ENCODE peak calls at places on chromosomes 4 and X, in five cellular contexts. One of them, this sample, is unnamed.

GRCh38 chrX:94123062-94123461 is 449.1 kb downstream of the FAM133A start:
- DNase-seq in neural crest cell: no peak
- DNase-seq in HCT116: no peak
- DNase-seq in tibial nerve: no peak
- DNase-seq in fibroblast of mammary gland: no peak
- DNase-seq in this sample: no peak

GRCh38 chrX:141467442-141467841 is 117.1 kb downstream of the SPANXA1 start:
- DNase-seq in fibroblast of mammary gland: peak; percentile 6
- DNase-seq in HCT116: no peak
- DNase-seq in tibial nerve: no peak
- DNase-seq in neural crest cell: no peak
- DNase-seq in this sample: no peak

GRCh38 chr4:103171006-103171405 is 27.1 kb downstream of the CENPE start:
- DNase-seq in neural crest cell: no peak
- DNase-seq in HCT116: no peak
- DNase-seq in fibroblast of mammary gland: no peak
- DNase-seq in tibial nerve: no peak
- DNase-seq in this sample: no peak

GRCh38 chrX:40100141-40100536 is 2.4 kb upstream of the BCOR start:
- DNase-seq in HCT116: no peak
- DNase-seq in fibroblast of mammary gland: no peak
- DNase-seq in tibial nerve: no peak
- DNase-seq in neural crest cell: no peak
- DNase-seq in this sample: no peak

GRCh38 chr4:183082053-183082452 is 17.0 kb upstream of the WWC2 start:
- DNase-seq in neural crest cell: no peak
- DNase-seq in HCT116: no peak
- DNase-seq in fibroblast of mammary gland: no peak
- DNase-seq in tibial nerve: no peak
- DNase-seq in this sample: no peak

GRCh38 chr4:165058676-165059075 is 5.0 kb downstream of the TRIM75 start:
- DNase-seq in neural crest cell: no peak
- DNase-seq in HCT116: no peak
- DNase-seq in tibial nerve: no peak
- DNase-seq in fibroblast of mammary gland: no peak
- DNase-seq in this sample: no peak

GRCh38 chr4:1683371-1683902 is 676 bp downstream of the FAM53A start:
- DNase-seq in neural crest cell: no peak
- DNase-seq in HCT116: no peak
- DNase-seq in tibial nerve: peak; percentile 14
- DNase-seq in fibroblast of mammary gland: peak; percentile 90
- DNase-seq in this sample: no peak

GRCh38 chr4:147678121-147678520 is 5.8 kb downstream of the PRMT9 start:
- DNase-seq in HCT116: no peak
- DNase-seq in neural crest cell: no peak
- DNase-seq in tibial nerve: no peak
- DNase-seq in fibroblast of mammary gland: no peak
- DNase-seq in this sample: no peak

GRCh38 chr4:727576-727975 is 21.9 kb downstream of the PCGF3 start:
- DNase-seq in tibial nerve: no peak
- DNase-seq in fibroblast of mammary gland: no peak
- DNase-seq in neural crest cell: no peak
- DNase-seq in HCT116: no peak
- DNase-seq in this sample: no peak

GRCh38 chr4:8376361-8377102 is 64.0 kb downstream of the ACOX3 start:
- DNase-seq in HCT116: no peak
- DNase-seq in neural crest cell: no peak
- DNase-seq in fibroblast of mammary gland: no peak
- DNase-seq in tibial nerve: no peak
- DNase-seq in this sample: no peak

GRCh38 chrX:18574591-18574990 is 97.3 kb downstream of the RS1 start:
- DNase-seq in fibroblast of mammary gland: peak; percentile 74
- DNase-seq in tibial nerve: peak; percentile 20
- DNase-seq in neural crest cell: no peak
- DNase-seq in HCT116: no peak
- DNase-seq in this sample: no peak

GRCh38 chr4:18318682-18319410 is 297.3 kb upstream of the LCORL start:
- DNase-seq in fibroblast of mammary gland: peak; percentile 2
- DNase-seq in HCT116: no peak
- DNase-seq in neural crest cell: no peak
- DNase-seq in tibial nerve: no peak
- DNase-seq in this sample: no peak

GRCh38 chrX:107542500-107542899 is 85.8 kb upstream of the PRPS1 start:
- DNase-seq in fibroblast of mammary gland: peak; percentile 18
- DNase-seq in tibial nerve: no peak
- DNase-seq in HCT116: peak; percentile 8
- DNase-seq in neural crest cell: peak; percentile 2
- DNase-seq in this sample: no peak

GRCh38 chrX:147902270-147902669 is 9.4 kb upstream of the FMR1 start:
- DNase-seq in tibial nerve: no peak
- DNase-seq in fibroblast of mammary gland: no peak
- DNase-seq in HCT116: no peak
- DNase-seq in neural crest cell: no peak
- DNase-seq in this sample: no peak

GRCh38 chr4:4875147-4875546 is 15.7 kb downstream of the MSX1 start:
- DNase-seq in tibial nerve: no peak
- DNase-seq in neural crest cell: no peak
- DNase-seq in HCT116: no peak
- DNase-seq in fibroblast of mammary gland: no peak
- DNase-seq in this sample: no peak

GRCh38 chr4:168451744-168452394 is 28.4 kb downstream of the DDX60L start:
- DNase-seq in HCT116: peak; percentile 68
- DNase-seq in tibial nerve: no peak
- DNase-seq in fibroblast of mammary gland: peak; percentile 87
- DNase-seq in neural crest cell: no peak
- DNase-seq in this sample: no peak

GRCh38 chrX:41180194-41180902 is 95.1 kb downstream of the USP9X start:
- DNase-seq in tibial nerve: no peak
- DNase-seq in neural crest cell: peak; percentile 18
- DNase-seq in HCT116: peak; percentile 26
- DNase-seq in fibroblast of mammary gland: peak; percentile 72
- DNase-seq in this sample: no peak

GRCh38 chr4:100294356-100294755 is 104.1 kb upstream of the DDIT4L start:
- DNase-seq in fibroblast of mammary gland: peak; percentile 58
- DNase-seq in tibial nerve: no peak
- DNase-seq in HCT116: no peak
- DNase-seq in neural crest cell: no peak
- DNase-seq in this sample: no peak

GRCh38 chrX:144637731-144638130 is 609.6 kb upstream of the SPANXN1 start:
- DNase-seq in tibial nerve: no peak
- DNase-seq in neural crest cell: no peak
- DNase-seq in fibroblast of mammary gland: peak; percentile 28
- DNase-seq in HCT116: no peak
- DNase-seq in this sample: no peak

GRCh38 chr4:45442466-45442865 is 681.4 kb downstream of the GABRG1 start:
- DNase-seq in HCT116: no peak
- DNase-seq in neural crest cell: no peak
- DNase-seq in tibial nerve: no peak
- DNase-seq in fibroblast of mammary gland: peak; percentile 24
- DNase-seq in this sample: no peak

GRCh38 chr4:153585021-153585420 is 99.1 kb upstream of the TLR2 start:
- DNase-seq in tibial nerve: no peak
- DNase-seq in fibroblast of mammary gland: peak; percentile 51
- DNase-seq in neural crest cell: no peak
- DNase-seq in HCT116: no peak
- DNase-seq in this sample: no peak

GRCh38 chr4:168716411-168717129 is 219.7 kb downstream of the PALLD start:
- DNase-seq in fibroblast of mammary gland: no peak
- DNase-seq in neural crest cell: no peak
- DNase-seq in tibial nerve: no peak
- DNase-seq in HCT116: no peak
- DNase-seq in this sample: no peak

GRCh38 chrX:10216208-10216607 is 59.4 kb downstream of the CLCN4 start:
- DNase-seq in neural crest cell: no peak
- DNase-seq in tibial nerve: no peak
- DNase-seq in fibroblast of mammary gland: no peak
- DNase-seq in HCT116: no peak
- DNase-seq in this sample: no peak

GRCh38 chrX:69158166-69159040 is 6.8 kb downstream of the PJA1 start:
- DNase-seq in fibroblast of mammary gland: peak; percentile 80
- DNase-seq in neural crest cell: no peak
- DNase-seq in tibial nerve: peak; percentile 54
- DNase-seq in HCT116: no peak
- DNase-seq in this sample: no peak

GRCh38 chr4:125004676-125005075 is 292.1 kb upstream of the ANKRD50 start:
- DNase-seq in fibroblast of mammary gland: no peak
- DNase-seq in HCT116: no peak
- DNase-seq in neural crest cell: no peak
- DNase-seq in tibial nerve: no peak
- DNase-seq in this sample: no peak

GRCh38 chr4:56760194-56760593 is 61.3 kb downstream of the SPINK2 start:
- DNase-seq in HCT116: no peak
- DNase-seq in tibial nerve: no peak
- DNase-seq in fibroblast of mammary gland: no peak
- DNase-seq in neural crest cell: no peak
- DNase-seq in this sample: no peak

GRCh38 chrX:51641421-51642021 is 22.8 kb upstream of the CENPVL3 start:
- DNase-seq in neural crest cell: peak; percentile 13
- DNase-seq in HCT116: peak; percentile 36
- DNase-seq in tibial nerve: no peak
- DNase-seq in fibroblast of mammary gland: peak; percentile 59
- DNase-seq in this sample: no peak

GRCh38 chrX:109859673-109860072 is 126.6 kb upstream of the ACSL4 start:
- DNase-seq in fibroblast of mammary gland: no peak
- DNase-seq in HCT116: no peak
- DNase-seq in neural crest cell: no peak
- DNase-seq in tibial nerve: no peak
- DNase-seq in this sample: no peak

GRCh38 chr4:166042510-166043055 is 169.5 kb downstream of the TLL1 start:
- DNase-seq in neural crest cell: no peak
- DNase-seq in HCT116: no peak
- DNase-seq in fibroblast of mammary gland: no peak
- DNase-seq in tibial nerve: no peak
- DNase-seq in this sample: no peak

GRCh38 chrX:22039541-22039940 is 7.4 kb downstream of the PHEX start:
- DNase-seq in fibroblast of mammary gland: no peak
- DNase-seq in HCT116: no peak
- DNase-seq in tibial nerve: no peak
- DNase-seq in neural crest cell: no peak
- DNase-seq in this sample: no peak

GRCh38 chrX:154013614-154014360 is 5.9 kb downstream of the IRAK1 start:
- DNase-seq in HCT116: no peak
- DNase-seq in neural crest cell: peak; percentile 47
- DNase-seq in fibroblast of mammary gland: peak; percentile 38
- DNase-seq in tibial nerve: no peak
- DNase-seq in this sample: peak; percentile 32

DNA sequence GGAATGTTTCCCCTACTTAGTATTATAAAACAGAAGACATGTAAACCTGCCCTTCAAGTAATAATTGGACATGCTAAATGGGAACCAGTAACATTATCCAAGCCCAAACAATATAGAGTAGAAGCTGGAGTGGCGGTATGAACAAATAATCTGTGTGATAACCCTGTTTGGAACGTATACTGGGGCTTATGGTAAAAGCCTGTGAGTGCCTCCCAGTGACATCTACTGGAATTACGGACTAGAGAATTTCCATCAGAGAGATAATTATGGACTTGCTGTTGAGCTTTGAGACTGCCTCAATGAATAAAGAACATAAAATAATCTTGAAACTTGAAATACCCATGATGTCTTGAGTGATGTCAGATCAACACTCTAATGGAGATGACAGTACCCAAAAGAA is 406.3 kb upstream of the GRIA3 start:
- DNase-seq in fibroblast of mammary gland: peak; percentile 29
- DNase-seq in tibial nerve: no peak
- DNase-seq in neural crest cell: no peak
- DNase-seq in HCT116: no peak
- DNase-seq in this sample: no peak
- TF ChIP-seq CTCF in fibroblast of mammary gland: peak; percentile 27
- TF ChIP-seq CTCF in tibial nerve: no peak
- TF ChIP-seq CTCF in neural crest cell: no peak
- TF ChIP-seq CTCF in HCT116: no peak
- TF ChIP-seq CTCF in this sample: no peak

DNA sequence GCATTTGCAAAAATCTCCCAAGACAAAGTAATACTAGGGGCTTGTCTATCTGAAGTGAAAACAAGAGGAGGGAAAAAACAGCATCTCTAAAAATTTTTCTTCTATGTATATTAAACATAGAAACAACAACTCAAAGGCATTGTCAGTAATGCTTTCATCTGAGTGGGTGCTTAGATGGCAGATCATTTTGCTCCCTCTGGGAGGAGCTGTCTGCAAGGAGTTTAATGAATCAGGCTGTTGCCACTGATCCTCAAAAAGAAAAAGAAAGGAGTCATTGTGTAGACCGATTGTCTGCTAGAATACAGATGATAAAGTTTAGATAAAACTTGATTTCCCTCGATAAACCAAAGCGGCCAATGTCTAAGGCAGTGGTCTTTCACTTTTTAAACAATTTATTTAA is 49.7 kb upstream of the KLHL8 start:
- DNase-seq in neural crest cell: peak; percentile 8
- DNase-seq in fibroblast of mammary gland: peak; percentile 59
- DNase-seq in tibial nerve: no peak
- DNase-seq in HCT116: peak; percentile 39
- DNase-seq in this sample: no peak
- TF ChIP-seq CTCF in neural crest cell: peak; percentile 67
- TF ChIP-seq CTCF in fibroblast of mammary gland: peak; percentile 66
- TF ChIP-seq CTCF in tibial nerve: peak; percentile 46
- TF ChIP-seq CTCF in HCT116: peak; percentile 64
- TF ChIP-seq CTCF in this sample: no peak

DNA sequence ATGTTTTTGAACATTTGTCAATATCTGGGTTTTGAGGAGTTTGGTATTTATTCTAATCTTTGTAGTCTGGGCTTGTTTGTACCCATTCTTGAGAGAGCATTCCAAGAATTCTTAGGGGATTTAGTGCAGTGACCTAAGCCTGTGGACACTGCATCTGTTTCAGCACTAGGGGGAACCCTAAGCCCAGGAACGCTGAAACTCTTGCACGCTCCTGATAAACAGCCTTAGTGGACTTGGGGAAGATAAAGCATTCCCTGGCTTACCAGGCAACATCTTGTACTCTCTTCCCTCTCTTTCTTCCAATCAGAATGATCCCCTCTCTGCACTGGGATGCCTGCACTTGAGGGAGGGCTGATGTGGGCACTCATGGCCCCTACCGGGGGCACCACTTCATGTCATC is 654.9 kb upstream of the HTR2C start:
- DNase-seq in tibial nerve: no peak
- DNase-seq in HCT116: peak; percentile 43
- DNase-seq in neural crest cell: peak; percentile 41
- DNase-seq in fibroblast of mammary gland: peak; percentile 53
- DNase-seq in this sample: no peak
- TF ChIP-seq CTCF in tibial nerve: no peak
- TF ChIP-seq CTCF in HCT116: peak; percentile 66
- TF ChIP-seq CTCF in neural crest cell: peak; percentile 90
- TF ChIP-seq CTCF in fibroblast of mammary gland: peak; percentile 68
- TF ChIP-seq CTCF in this sample: no peak

GRCh38 chr4:82469776-82470345 is 39.5 kb downstream of the ENOPH1 start:
- DNase-seq in tibial nerve: no peak
- DNase-seq in fibroblast of mammary gland: peak; percentile 56
- DNase-seq in neural crest cell: no peak
- DNase-seq in HCT116: no peak
- DNase-seq in this sample: no peak
- TF ChIP-seq CTCF in tibial nerve: no peak
- TF ChIP-seq CTCF in fibroblast of mammary gland: no peak
- TF ChIP-seq CTCF in neural crest cell: no peak
- TF ChIP-seq CTCF in HCT116: no peak
- TF ChIP-seq CTCF in this sample: no peak

GRCh38 chrX:2934715-2935363 is 5.7 kb upstream of the ARSD start:
- DNase-seq in fibroblast of mammary gland: no peak
- DNase-seq in HCT116: no peak
- DNase-seq in tibial nerve: no peak
- DNase-seq in neural crest cell: no peak
- DNase-seq in this sample: no peak
- TF ChIP-seq CTCF in fibroblast of mammary gland: no peak
- TF ChIP-seq CTCF in HCT116: no peak
- TF ChIP-seq CTCF in tibial nerve: no peak
- TF ChIP-seq CTCF in neural crest cell: no peak
- TF ChIP-seq CTCF in this sample: no peak